ENCODE peak calls at places on chromosomes 5 and 9, in eight cellular contexts. P is endothelial cell of umbilical vein, U is spleen, B is HCT116, H is prostate gland, G is stomach, T is SK-N-SH, I is HepG2. D is an unnamed sample.

GRCh38 chr9:86706391-86706790 is 240.9 kb downstream of the GAS1 start:
- DNase-seq in U (no peak), P (no peak), G (no peak), T (no peak), I (no peak), H (no peak), B (no peak), D (no peak)

GRCh38 chr9:79974806-79975422 is 403.1 kb downstream of the TLE4 start:
- DNase-seq in P (no peak), B (no peak), U (no peak), H (no peak), G (peak; percentile 72), T (no peak), I (no peak), D (no peak)

GRCh38 chr5:37662789-37663475 is 176.9 kb downstream of the GDNF start:
- DNase-seq in T (no peak), B (no peak), U (no peak), I (no peak), P (no peak), G (no peak), H (no peak), D (no peak)

GRCh38 chr5:81335946-81336345 is 34.6 kb downstream of the ZCCHC9 start:
- DNase-seq in P (no peak), T (no peak), I (no peak), B (no peak), G (no peak), H (no peak), U (no peak), D (no peak)

GRCh38 chr9:3337515-3337914 is 188.3 kb downstream of the RFX3 start:
- DNase-seq in B (peak; percentile 22), G (no peak), U (no peak), H (no peak), P (peak; percentile 83), T (peak; percentile 2), I (no peak), D (no peak)

GRCh38 chr5:149130121-149130931 is 11.0 kb upstream of the ABLIM3 start:
- DNase-seq in B (no peak), U (no peak), I (no peak), G (no peak), P (peak; percentile 45), T (no peak), H (no peak), D (no peak)

GRCh38 chr5:159947708-159948358 is 31.6 kb downstream of the ADRA1B start:
- DNase-seq in T (no peak), G (no peak), P (no peak), B (no peak), H (no peak), U (no peak), I (no peak), D (no peak)

GRCh38 chr5:116410345-116410890 is 164.2 kb downstream of the SEMA6A start:
- DNase-seq in G (no peak), I (no peak), P (no peak), B (no peak), T (no peak), H (no peak), U (no peak), D (no peak)

GRCh38 chr9:92603100-92603499 is 66.8 kb downstream of the IPPK start:
- DNase-seq in H (peak; percentile 0), T (no peak), P (no peak), G (no peak), U (no peak), I (peak; percentile 31), B (no peak), D (no peak)

GRCh38 chr9:135480071-135480941 is 724 bp downstream of the PPP1R26 start:
- DNase-seq in H (no peak), I (peak; percentile 38), P (peak; percentile 26), G (peak; percentile 43), T (peak; percentile 82), B (no peak), U (peak; percentile 74), D (no peak)

GRCh38 chr5:125257997-125258396 is 511.6 kb upstream of the ZNF608 start:
- DNase-seq in B (no peak), T (no peak), P (no peak), H (no peak), G (no peak), I (no peak), U (no peak), D (no peak)

GRCh38 chr5:125254267-125254666 is 507.8 kb upstream of the ZNF608 start:
- DNase-seq in G (no peak), I (no peak), P (no peak), B (no peak), H (no peak), T (no peak), U (no peak), D (no peak)

GRCh38 chr5:125258610-125259009 is 512.2 kb upstream of the ZNF608 start:
- DNase-seq in B (no peak), H (no peak), G (no peak), U (no peak), P (no peak), I (no peak), T (no peak), D (no peak)

GRCh38 chr5:125256296-125256695 is 509.9 kb upstream of the ZNF608 start:
- DNase-seq in I (no peak), G (no peak), H (no peak), B (no peak), P (no peak), T (no peak), U (no peak), D (no peak)

DNA sequence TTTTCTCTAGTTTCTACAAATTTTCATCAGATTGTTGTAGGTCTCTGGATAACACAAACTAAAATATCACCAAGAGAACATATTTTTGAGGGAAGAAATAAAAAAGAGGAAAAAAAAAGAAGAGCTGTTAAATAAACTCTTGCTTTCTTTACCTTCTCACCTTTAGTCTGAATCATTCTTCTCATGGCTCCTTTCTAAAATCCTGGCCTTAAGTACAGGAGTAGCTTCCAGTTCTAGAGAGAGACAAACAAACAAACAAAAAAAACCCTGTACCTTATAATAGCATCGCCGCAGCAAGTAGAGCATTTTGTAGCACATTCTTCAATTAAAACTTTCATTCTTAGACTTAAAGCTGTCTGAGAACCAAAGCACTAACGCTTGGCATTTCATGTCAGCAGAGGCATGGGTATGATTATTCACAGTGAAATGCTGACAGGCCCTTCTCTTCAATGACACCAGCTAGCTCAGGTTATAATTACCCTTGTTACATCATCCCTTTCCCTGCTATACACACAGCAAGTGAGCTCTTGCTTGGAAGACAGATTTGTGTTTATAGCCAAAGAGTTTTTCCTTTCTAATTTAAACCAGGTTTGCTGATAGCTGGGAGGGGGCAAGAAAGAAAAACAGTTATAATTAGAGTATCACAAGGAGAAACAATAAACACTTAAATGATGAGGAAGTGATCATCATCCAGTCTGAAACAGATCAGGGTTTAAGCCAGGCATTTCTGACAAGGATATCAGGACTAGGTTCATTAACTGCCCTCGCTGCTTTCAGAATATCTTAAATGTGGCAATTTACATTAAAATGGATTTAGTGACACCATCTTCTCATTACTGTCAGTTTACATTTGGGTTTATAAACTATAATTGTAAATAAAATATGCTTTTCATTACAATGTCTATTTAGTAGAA is 510.9 kb upstream of the ZNF608 start:
- DNase-seq in H (no peak), I (no peak), B (no peak), G (no peak), T (peak; percentile 6), U (no peak), P (no peak), D (no peak)
- H3K27ac ChIP-seq in H (no peak overlapping the region), I (no peak overlapping the region), B (no peak overlapping the region), G (no peak overlapping the region), T (no peak overlapping the region), U (no peak overlapping the region), P (no peak overlapping the region), D (no peak overlapping the region)

DNA sequence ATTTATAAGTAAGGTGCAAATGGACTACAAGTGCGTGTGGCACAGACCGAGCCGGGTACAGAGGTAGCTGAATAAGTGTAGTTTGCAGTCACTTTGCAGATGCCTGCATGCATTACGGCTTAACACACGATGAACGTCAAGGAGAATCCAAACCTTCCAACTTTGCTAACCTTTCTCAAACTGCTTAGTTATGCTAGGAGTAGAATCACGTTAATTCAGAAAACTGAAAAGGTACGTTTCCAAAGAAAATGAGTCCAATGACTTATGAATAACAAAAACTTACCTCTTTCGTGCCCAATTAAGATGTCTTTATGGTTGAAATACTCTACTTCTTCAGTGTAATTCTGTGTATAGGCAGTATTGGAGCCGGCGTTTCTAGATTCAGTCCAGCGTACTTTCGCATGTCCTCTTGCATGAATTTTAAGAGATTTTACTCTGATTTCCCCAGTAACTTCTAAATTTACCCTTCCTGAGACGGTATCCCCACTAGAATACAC is 539 bp downstream of the ARRDC3 start:
- DNase-seq in T (no peak), G (peak; percentile 42), P (peak; percentile 71), B (no peak), H (peak; percentile 35), I (peak; percentile 22), U (no peak), D (no peak)
- TF ChIP-seq POLR2AphosphoS5 in T (peak; percentile 57), G (no peak), P (no peak), B (no peak), H (peak; percentile 14), I (no peak), U (no peak), D (peak; percentile 39)

GRCh38 chr9:82342046-82342445 is 353.5 kb downstream of the SPATA31D1 start:
- DNase-seq in U (no peak), P (no peak), I (no peak), G (no peak), B (no peak), T (no peak), H (no peak), D (no peak)

DNA sequence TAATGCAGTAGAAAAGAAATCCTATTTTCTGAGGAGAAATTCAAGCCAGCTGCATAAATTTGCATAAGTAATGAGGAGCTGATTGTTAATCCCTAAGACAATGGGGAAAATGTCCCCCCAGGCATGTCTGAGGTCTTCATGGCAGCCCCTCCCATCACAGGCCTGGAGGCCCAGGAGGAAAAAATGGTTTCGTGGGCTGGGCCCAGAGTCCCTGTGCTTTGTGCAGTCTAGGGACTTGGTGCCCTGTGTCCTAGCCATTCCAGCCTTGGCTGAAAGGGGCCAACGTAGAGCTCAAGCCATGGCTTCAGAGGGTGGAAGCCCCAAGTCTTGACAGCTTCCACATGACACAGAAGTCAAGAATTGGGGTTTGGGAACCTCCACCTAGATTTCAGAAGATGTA is 357.5 kb downstream of the SPATA31D1 start:
- DNase-seq in G (no peak), U (no peak), I (no peak), B (no peak), P (no peak), T (no peak), H (no peak), D (no peak)
- H3K9me3 ChIP-seq in G (peaks cover 18% of the 10 kb centered on the region), U (peaks cover 36% of the 10 kb centered on the region), I (peaks cover 60% of the 10 kb centered on the region), B (peaks cover 8% of the 10 kb centered on the region), P (no peaks in the 10 kb centered on the region), T (peaks cover 7% of the 10 kb centered on the region), H (no peaks in the 10 kb centered on the region), D (peaks cover 18% of the 10 kb centered on the region)

GRCh38 chr9:127307802-127308201 is 43.2 kb downstream of the GARNL3 start:
- DNase-seq in I (no peak), B (no peak), G (peak; percentile 34), U (no peak), T (no peak), H (no peak), P (no peak), D (no peak)

GRCh38 chr9:127305450-127306226 is 41.1 kb downstream of the GARNL3 start:
- DNase-seq in B (peak; percentile 16), P (no peak), G (no peak), T (no peak), H (no peak), I (no peak), U (no peak), D (no peak)

GRCh38 chr9:127311239-127311741 is 46.7 kb downstream of the GARNL3 start:
- DNase-seq in H (peak; percentile 71), T (no peak), U (no peak), G (peak; percentile 65), P (peak; percentile 74), B (peak; percentile 1), I (peak; percentile 30), D (no peak)

GRCh38 chr9:127309715-127310114 is 45.1 kb downstream of the GARNL3 start:
- DNase-seq in G (no peak), I (no peak), P (no peak), B (no peak), U (no peak), T (no peak), H (no peak), D (no peak)

GRCh38 chr9:127308559-127309429 is 44.2 kb downstream of the GARNL3 start:
- DNase-seq in B (no peak), H (no peak), I (peak; percentile 53), T (peak; percentile 42), U (no peak), P (no peak), G (no peak), D (no peak)
- H3K27ac ChIP-seq in B (no peak overlapping the region), H (no peak overlapping the region), I (no peak overlapping the region), T (peak overlapping the region; percentile 25), U (no peak overlapping the region), P (no peak overlapping the region), G (no peak overlapping the region), D (no peak overlapping the region)